ENCODE peak calls at places on chromosomes 11 and 22, in five cellular contexts. One of them, this sample, is unnamed. For H3K4me1, the result is how much of the 10 kb centered on the place peaks cover.

GRCh38 chr11:74025467-74026166 is 16.7 kb upstream of the UCP3 start:
- DNase-seq in IMR-90: peak
- DNase-seq in HCT116: no peak
- DNase-seq in adrenal gland: no peak
- DNase-seq in hepatocyte: no peak
- DNase-seq in this sample: no peak

GRCh38 chr22:49149721-49150608 is 677.7 kb downstream of the BRD1 start:
- DNase-seq in HCT116: no peak
- DNase-seq in hepatocyte: no peak
- DNase-seq in IMR-90: no peak
- DNase-seq in adrenal gland: no peak
- DNase-seq in this sample: no peak

GRCh38 chr11:72406536-72407507 is 27.5 kb downstream of the CLPB start:
- DNase-seq in HCT116: no peak
- DNase-seq in adrenal gland: no peak
- DNase-seq in IMR-90: no peak
- DNase-seq in hepatocyte: no peak
- DNase-seq in this sample: no peak

GRCh38 chr11:129292768-129293167 is 82.9 kb upstream of the BARX2 start:
- DNase-seq in adrenal gland: no peak
- DNase-seq in hepatocyte: no peak
- DNase-seq in HCT116: no peak
- DNase-seq in IMR-90: no peak
- DNase-seq in this sample: no peak

GRCh38 chr22:19756288-19757128 is 4.1 kb upstream of the TBX1 start:
- DNase-seq in adrenal gland: no peak
- DNase-seq in HCT116: peak
- DNase-seq in IMR-90: no peak
- DNase-seq in hepatocyte: peak
- DNase-seq in this sample: peak

GRCh38 chr11:72576196-72576595 is 98.0 kb downstream of the PDE2A start:
- DNase-seq in hepatocyte: no peak
- DNase-seq in adrenal gland: no peak
- DNase-seq in HCT116: no peak
- DNase-seq in IMR-90: no peak
- DNase-seq in this sample: no peak

GRCh38 chr11:76280882-76281557 is 74.7 kb upstream of the WNT11 start:
- DNase-seq in HCT116: no peak
- DNase-seq in hepatocyte: no peak
- DNase-seq in IMR-90: no peak
- DNase-seq in adrenal gland: no peak
- DNase-seq in this sample: no peak

GRCh38 chr11:118843518-118843917 is 40.2 kb upstream of the CXCR5 start:
- DNase-seq in HCT116: no peak
- DNase-seq in adrenal gland: no peak
- DNase-seq in IMR-90: no peak
- DNase-seq in hepatocyte: no peak
- DNase-seq in this sample: no peak

GRCh38 chr22:22720201-22720723 is 75.8 kb downstream of the GGTLC2 start:
- DNase-seq in IMR-90: peak
- DNase-seq in HCT116: peak
- DNase-seq in adrenal gland: no peak
- DNase-seq in hepatocyte: peak
- DNase-seq in this sample: peak

GRCh38 chr22:42962295-42963230 is 52.4 kb downstream of the PACSIN2 start:
- DNase-seq in HCT116: no peak
- DNase-seq in IMR-90: peak
- DNase-seq in adrenal gland: peak
- DNase-seq in hepatocyte: peak
- DNase-seq in this sample: peak

GRCh38 chr22:38828616-38829205 is 15.1 kb downstream of the NPTXR start:
- DNase-seq in IMR-90: no peak
- DNase-seq in hepatocyte: no peak
- DNase-seq in HCT116: no peak
- DNase-seq in adrenal gland: no peak
- DNase-seq in this sample: no peak

GRCh38 chr11:72641900-72642814 is 32.1 kb downstream of the PDE2A start:
- DNase-seq in adrenal gland: no peak
- DNase-seq in hepatocyte: peak
- DNase-seq in HCT116: no peak
- DNase-seq in IMR-90: no peak
- DNase-seq in this sample: no peak

GRCh38 chr11:44876923-44877322 is 73.8 kb downstream of the TP53I11 start:
- DNase-seq in adrenal gland: no peak
- DNase-seq in HCT116: no peak
- DNase-seq in IMR-90: no peak
- DNase-seq in hepatocyte: no peak
- DNase-seq in this sample: no peak

GRCh38 chr22:24289781-24290181 is 19.1 kb downstream of the SPECC1L start:
- DNase-seq in HCT116: no peak
- DNase-seq in hepatocyte: no peak
- DNase-seq in adrenal gland: no peak
- DNase-seq in IMR-90: no peak
- DNase-seq in this sample: no peak

GRCh38 chr11:104096900-104097299 is 60.5 kb downstream of the DDI1 start:
- DNase-seq in adrenal gland: no peak
- DNase-seq in HCT116: no peak
- DNase-seq in IMR-90: no peak
- DNase-seq in hepatocyte: no peak
- DNase-seq in this sample: no peak

GRCh38 chr11:2481253-2481652 is 36.4 kb downstream of the KCNQ1 start:
- DNase-seq in hepatocyte: no peak
- DNase-seq in HCT116: no peak
- DNase-seq in IMR-90: no peak
- DNase-seq in adrenal gland: peak
- DNase-seq in this sample: no peak

GRCh38 chr11:23318670-23319069 is 458.4 kb upstream of the CCDC179 start:
- DNase-seq in adrenal gland: no peak
- DNase-seq in HCT116: no peak
- DNase-seq in IMR-90: no peak
- DNase-seq in hepatocyte: no peak
- DNase-seq in this sample: no peak

GRCh38 chr22:35334010-35334409 is 34.3 kb downstream of the TOM1 start:
- DNase-seq in adrenal gland: no peak
- DNase-seq in hepatocyte: no peak
- DNase-seq in IMR-90: no peak
- DNase-seq in HCT116: no peak
- DNase-seq in this sample: no peak

GRCh38 chr22:39221999-39222686 is 22.6 kb downstream of the PDGFB start:
- DNase-seq in HCT116: no peak
- DNase-seq in IMR-90: no peak
- DNase-seq in hepatocyte: no peak
- DNase-seq in adrenal gland: peak
- DNase-seq in this sample: no peak

GRCh38 chr11:77094841-77095365 is 7.7 kb upstream of the OMP start:
- DNase-seq in IMR-90: no peak
- DNase-seq in hepatocyte: no peak
- DNase-seq in adrenal gland: no peak
- DNase-seq in HCT116: no peak
- DNase-seq in this sample: no peak

GRCh38 chr11:1782026-1782696 is 18.4 kb upstream of the CTSD start:
- DNase-seq in adrenal gland: peak
- DNase-seq in IMR-90: no peak
- DNase-seq in HCT116: no peak
- DNase-seq in hepatocyte: no peak
- DNase-seq in this sample: no peak

GRCh38 chr11:60905047-60905446 is 1.3 kb downstream of the PRPF19 start:
- DNase-seq in adrenal gland: no peak
- DNase-seq in HCT116: no peak
- DNase-seq in hepatocyte: no peak
- DNase-seq in IMR-90: no peak
- DNase-seq in this sample: no peak

GRCh38 chr11:79059171-79059570 is 381.7 kb downstream of the TENM4 start:
- DNase-seq in adrenal gland: no peak
- DNase-seq in HCT116: no peak
- DNase-seq in hepatocyte: no peak
- DNase-seq in IMR-90: no peak
- DNase-seq in this sample: no peak

GRCh38 chr22:29337631-29338284 is 22.3 kb upstream of the RASL10A start:
- DNase-seq in adrenal gland: no peak
- DNase-seq in IMR-90: no peak
- DNase-seq in hepatocyte: no peak
- DNase-seq in HCT116: no peak
- DNase-seq in this sample: no peak

GRCh38 chr11:813440-814096 is 3.8 kb downstream of the RPLP2 start:
- DNase-seq in IMR-90: no peak
- DNase-seq in adrenal gland: no peak
- DNase-seq in HCT116: no peak
- DNase-seq in hepatocyte: no peak
- DNase-seq in this sample: no peak

GRCh38 chr22:26658671-26659478 is 1.5 kb downstream of the MIAT start:
- DNase-seq in HCT116: peak
- DNase-seq in hepatocyte: peak
- DNase-seq in IMR-90: peak
- DNase-seq in adrenal gland: peak
- DNase-seq in this sample: peak

GRCh38 chr11:68509105-68509504 is 48.6 kb downstream of the PPP6R3 start:
- DNase-seq in IMR-90: peak
- DNase-seq in adrenal gland: no peak
- DNase-seq in HCT116: no peak
- DNase-seq in hepatocyte: no peak
- DNase-seq in this sample: no peak

GRCh38 chr11:68505596-68505995 is 45.0 kb downstream of the PPP6R3 start:
- DNase-seq in IMR-90: peak
- DNase-seq in hepatocyte: no peak
- DNase-seq in adrenal gland: no peak
- DNase-seq in HCT116: no peak
- DNase-seq in this sample: no peak

GRCh38 chr11:68506908-68507307 is 46.4 kb downstream of the PPP6R3 start:
- DNase-seq in IMR-90: no peak
- DNase-seq in hepatocyte: no peak
- DNase-seq in HCT116: no peak
- DNase-seq in adrenal gland: no peak
- DNase-seq in this sample: no peak

GRCh38 chr11:68504432-68505066 is 44.0 kb downstream of the PPP6R3 start:
- DNase-seq in adrenal gland: no peak
- DNase-seq in HCT116: no peak
- DNase-seq in hepatocyte: no peak
- DNase-seq in IMR-90: no peak
- DNase-seq in this sample: no peak

GRCh38 chr11:68508425-68508824 is 47.9 kb downstream of the PPP6R3 start:
- DNase-seq in hepatocyte: no peak
- DNase-seq in IMR-90: peak
- DNase-seq in adrenal gland: no peak
- DNase-seq in HCT116: no peak
- DNase-seq in this sample: no peak
- H3K4me1 ChIP-seq in hepatocyte: under half
- H3K4me1 ChIP-seq in IMR-90: under half
- H3K4me1 ChIP-seq in adrenal gland: half or more
- H3K4me1 ChIP-seq in HCT116: under half
- H3K4me1 ChIP-seq in this sample: under half

DNA sequence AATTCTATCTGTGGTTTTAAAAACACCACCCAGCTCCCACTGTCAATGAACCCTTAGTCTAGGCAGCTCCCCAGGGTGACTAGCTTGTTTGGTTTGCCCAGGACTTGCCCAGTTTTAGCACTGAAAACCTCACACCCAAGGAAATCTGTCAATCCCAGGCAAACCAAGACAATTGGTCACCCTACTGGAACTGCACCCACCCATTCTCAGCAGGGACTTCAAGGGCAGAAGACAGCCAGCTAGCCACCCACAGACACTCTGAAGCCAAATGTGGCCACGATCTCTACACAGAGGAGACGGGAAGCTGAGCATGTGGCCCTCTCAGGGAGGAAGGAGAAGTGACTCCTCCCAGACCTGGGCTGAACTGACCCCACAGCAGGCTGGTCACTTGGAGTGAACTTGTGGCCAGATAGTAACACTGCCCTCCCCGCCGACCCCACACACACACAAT is 74.4 kb upstream of the DRD2 start:
- DNase-seq in HCT116: no peak
- DNase-seq in hepatocyte: no peak
- DNase-seq in adrenal gland: no peak
- DNase-seq in IMR-90: no peak
- DNase-seq in this sample: no peak
- H3K4me3 ChIP-seq in HCT116: no peak
- H3K4me3 ChIP-seq in hepatocyte: no peak
- H3K4me3 ChIP-seq in adrenal gland: no peak
- H3K4me3 ChIP-seq in IMR-90: no peak
- H3K4me3 ChIP-seq in this sample: no peak

DNA sequence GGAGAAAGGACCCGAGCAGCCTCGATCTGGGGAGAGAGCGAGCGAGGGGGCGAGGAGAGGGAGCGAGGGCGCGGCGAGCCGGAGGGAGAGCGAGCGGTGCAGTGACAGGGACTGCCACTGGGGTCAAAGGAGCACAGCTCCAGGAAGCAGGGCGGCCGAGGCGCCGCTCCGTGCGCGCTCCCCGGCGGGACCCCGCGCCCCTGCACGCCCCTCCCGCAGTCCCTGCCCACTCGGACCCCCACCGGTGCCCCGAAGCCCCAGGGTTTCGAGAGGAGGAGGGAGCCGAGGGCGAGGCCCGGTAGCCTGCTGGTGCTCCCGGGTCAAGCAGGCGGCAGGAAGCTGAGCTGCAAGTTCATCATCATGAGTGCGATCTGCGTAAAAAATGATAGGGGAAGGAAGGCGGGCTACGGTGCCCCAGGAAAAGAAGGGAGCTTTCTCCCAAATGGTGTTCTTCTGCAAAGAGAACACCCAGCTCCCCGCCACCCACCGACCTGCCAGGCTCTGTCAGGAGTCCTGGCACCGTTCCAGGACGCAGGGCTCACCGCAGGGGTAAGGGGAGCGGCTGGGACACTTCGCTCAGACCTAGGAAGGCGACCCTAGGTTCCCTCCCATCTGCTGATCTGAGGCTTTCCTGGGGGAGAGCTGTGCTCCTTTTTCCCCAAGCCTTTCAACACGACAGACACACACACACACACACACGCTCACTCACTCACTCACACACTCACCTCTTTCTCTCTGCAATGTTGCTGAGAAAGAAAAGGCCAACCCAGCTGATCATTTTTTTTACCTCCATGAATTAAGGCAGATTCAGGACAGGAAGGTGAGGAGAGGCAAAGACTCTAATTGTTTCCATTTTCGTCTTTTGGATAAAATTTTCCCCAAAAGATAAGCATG is at the start of gene MPPED2:
- DNase-seq in adrenal gland: peak
- DNase-seq in IMR-90: no peak
- DNase-seq in hepatocyte: peak
- DNase-seq in HCT116: no peak
- DNase-seq in this sample: peak
- TF ChIP-seq CTCF in adrenal gland: peak
- TF ChIP-seq CTCF in IMR-90: no peak
- TF ChIP-seq CTCF in hepatocyte: peak
- TF ChIP-seq CTCF in HCT116: no peak
- TF ChIP-seq CTCF in this sample: peak

GRCh38 chr11:61911124-61911700 is 6.2 kb downstream of the RAB3IL1 start:
- DNase-seq in HCT116: no peak
- DNase-seq in adrenal gland: peak
- DNase-seq in hepatocyte: no peak
- DNase-seq in IMR-90: no peak
- DNase-seq in this sample: no peak

GRCh38 chr11:61912991-61913698 is 4.2 kb downstream of the RAB3IL1 start:
- DNase-seq in hepatocyte: no peak
- DNase-seq in HCT116: no peak
- DNase-seq in adrenal gland: peak
- DNase-seq in IMR-90: no peak
- DNase-seq in this sample: no peak

GRCh38 chr11:61911701-61912529 is 5.5 kb downstream of the RAB3IL1 start:
- DNase-seq in HCT116: no peak
- DNase-seq in IMR-90: no peak
- DNase-seq in hepatocyte: peak
- DNase-seq in adrenal gland: peak
- DNase-seq in this sample: no peak

GRCh38 chr11:61913699-61914395 is 3.5 kb downstream of the RAB3IL1 start:
- DNase-seq in HCT116: no peak
- DNase-seq in hepatocyte: no peak
- DNase-seq in adrenal gland: no peak
- DNase-seq in IMR-90: no peak
- DNase-seq in this sample: peak

GRCh38 chr11:61912530-61912898 is 4.9 kb downstream of the RAB3IL1 start:
- DNase-seq in IMR-90: no peak
- DNase-seq in hepatocyte: no peak
- DNase-seq in HCT116: no peak
- DNase-seq in adrenal gland: peak
- DNase-seq in this sample: peak
- H3K4me1 ChIP-seq in IMR-90: under half
- H3K4me1 ChIP-seq in hepatocyte: under half
- H3K4me1 ChIP-seq in HCT116: under half
- H3K4me1 ChIP-seq in adrenal gland: under half
- H3K4me1 ChIP-seq in this sample: under half